ENCODE peak calls at places on chromosomes 6 and 20, in four cellular contexts. One of them, this sample, is unnamed.

GRCh38 chr6:3871939-3872338 is 22.8 kb downstream of the FAM50B start:
- DNase-seq in skeletal muscle cell: no peak
- DNase-seq in AG04450: no peak
- DNase-seq in mesenchymal stem cell: no peak
- DNase-seq in this sample: no peak

GRCh38 chr20:50478162-50479036 is 31.8 kb upstream of the PTPN1 start:
- DNase-seq in skeletal muscle cell: no peak
- DNase-seq in mesenchymal stem cell: peak
- DNase-seq in AG04450: no peak
- DNase-seq in this sample: no peak

GRCh38 chr6:108690326-108691000 is 129.7 kb downstream of the FOXO3 start:
- DNase-seq in AG04450: no peak
- DNase-seq in mesenchymal stem cell: peak
- DNase-seq in skeletal muscle cell: no peak
- DNase-seq in this sample: no peak

GRCh38 chr6:91081452-91082067 is 494.7 kb upstream of the MAP3K7 start:
- DNase-seq in skeletal muscle cell: no peak
- DNase-seq in mesenchymal stem cell: peak
- DNase-seq in AG04450: peak
- DNase-seq in this sample: peak

GRCh38 chr6:30075094-30075986 is at the start of gene RNF39:
- DNase-seq in mesenchymal stem cell: no peak
- DNase-seq in AG04450: no peak
- DNase-seq in skeletal muscle cell: no peak
- DNase-seq in this sample: no peak

GRCh38 chr20:63321148-63321831 is 28.3 kb downstream of the COL20A1 start:
- DNase-seq in mesenchymal stem cell: no peak
- DNase-seq in skeletal muscle cell: no peak
- DNase-seq in AG04450: no peak
- DNase-seq in this sample: no peak

GRCh38 chr20:50517817-50518154 is 7.6 kb downstream of the PTPN1 start:
- DNase-seq in mesenchymal stem cell: no peak
- DNase-seq in AG04450: no peak
- DNase-seq in skeletal muscle cell: no peak
- DNase-seq in this sample: no peak

GRCh38 chr20:41349266-41349665 is 8.6 kb downstream of the LPIN3 start:
- DNase-seq in skeletal muscle cell: no peak
- DNase-seq in mesenchymal stem cell: no peak
- DNase-seq in AG04450: no peak
- DNase-seq in this sample: no peak

GRCh38 chr6:2478200-2478599 is 232.8 kb upstream of the GMDS start:
- DNase-seq in mesenchymal stem cell: no peak
- DNase-seq in AG04450: no peak
- DNase-seq in skeletal muscle cell: no peak
- DNase-seq in this sample: no peak

GRCh38 chr20:36344517-36345132 is 38.5 kb downstream of the DLGAP4 start:
- DNase-seq in mesenchymal stem cell: peak
- DNase-seq in skeletal muscle cell: peak
- DNase-seq in AG04450: peak
- DNase-seq in this sample: peak

GRCh38 chr6:33091957-33092356 is 16.2 kb downstream of the HLA-DPB1 start:
- DNase-seq in AG04450: no peak
- DNase-seq in mesenchymal stem cell: no peak
- DNase-seq in skeletal muscle cell: no peak
- DNase-seq in this sample: no peak

GRCh38 chr20:9775176-9775575 is 63.7 kb downstream of the PAK5 start:
- DNase-seq in skeletal muscle cell: no peak
- DNase-seq in mesenchymal stem cell: no peak
- DNase-seq in AG04450: no peak
- DNase-seq in this sample: no peak

GRCh38 chr6:1267057-1267732 is 44.7 kb upstream of the FOXQ1 start:
- DNase-seq in mesenchymal stem cell: peak
- DNase-seq in skeletal muscle cell: peak
- DNase-seq in AG04450: no peak
- DNase-seq in this sample: peak

GRCh38 chr6:142605922-142606321 is 304.1 kb downstream of the ADGRG6 start:
- DNase-seq in mesenchymal stem cell: peak
- DNase-seq in AG04450: peak
- DNase-seq in skeletal muscle cell: peak
- DNase-seq in this sample: no peak

GRCh38 chr6:157989541-157990289 is 8.1 kb downstream of the SYNJ2 start:
- DNase-seq in skeletal muscle cell: no peak
- DNase-seq in mesenchymal stem cell: peak
- DNase-seq in AG04450: no peak
- DNase-seq in this sample: peak

GRCh38 chr20:34824026-34824860 is 1.2 kb downstream of the NCOA6 start:
- DNase-seq in skeletal muscle cell: peak
- DNase-seq in mesenchymal stem cell: peak
- DNase-seq in AG04450: no peak
- DNase-seq in this sample: no peak

This sample was measured in retinal pigment epithelial cell.